ENCODE peak calls at places on chromosomes 2 and 18, in six cellular contexts. F is OCI-LY7, E is GM23338, L is IMR-90, C is GM23248, I is HCT116. P is an unnamed sample.
A peak's percentile ranks its signal among the peaks of the same experiment; 100 is the strongest.

GRCh38 chr18:7770903-7771302 is 203.8 kb downstream of the PTPRM start:
- DNase-seq in E (no peak), I (no peak), L (no peak), C (no peak), F (no peak), P (no peak)

GRCh38 chr2:88221365-88221942 is 51.3 kb downstream of the THNSL2 start:
- DNase-seq in I (no peak), F (no peak), L (no peak), E (no peak), C (no peak), P (no peak)

GRCh38 chr2:127640082-127641072 is 5.6 kb upstream of the GPR17 start:
- DNase-seq in E (peak; percentile 65), I (no peak), C (peak; percentile 31), F (peak; percentile 79), L (no peak), P (peak; percentile 92)

GRCh38 chr2:199144036-199144435 is 313.7 kb downstream of the SATB2 start:
- DNase-seq in L (no peak), C (no peak), E (no peak), F (no peak), I (no peak), P (no peak)

GRCh38 chr2:105104208-105104731 is 66.4 kb downstream of the MRPS9 start:
- DNase-seq in I (no peak), C (peak; percentile 33), L (peak; percentile 82), E (no peak), F (no peak), P (peak; percentile 56)

GRCh38 chr2:216132585-216132984 is 23.4 kb downstream of the XRCC5 start:
- DNase-seq in E (no peak), L (no peak), F (no peak), C (no peak), I (no peak), P (no peak)

GRCh38 chr18:27717816-27718215 is 459.1 kb downstream of the CDH2 start:
- DNase-seq in F (no peak), C (no peak), I (no peak), L (no peak), E (peak; percentile 71), P (no peak)

GRCh38 chr2:236919209-236919608 is 166.5 kb upstream of the COPS8 start:
- DNase-seq in L (peak; percentile 8), E (no peak), C (peak; percentile 81), I (no peak), F (no peak), P (no peak)

GRCh38 chr2:114368705-114369104 is 73.7 kb upstream of the DPP10 start:
- DNase-seq in C (no peak), E (no peak), I (no peak), L (no peak), F (peak; percentile 7), P (no peak)

GRCh38 chr2:146123714-146124113 is 1603.8 kb upstream of the ZEB2 start:
- DNase-seq in F (no peak), I (no peak), L (peak; percentile 17), E (no peak), C (peak; percentile 54), P (no peak)

GRCh38 chr18:35581555-35582309 is at the start of gene GALNT1:
- DNase-seq in F (peak; percentile 31), L (peak; percentile 4), E (peak; percentile 50), I (no peak), C (peak; percentile 57), P (peak; percentile 75)

GRCh38 chr2:206031950-206032567 is 53.9 kb downstream of the INO80D start:
- DNase-seq in I (no peak), E (no peak), C (no peak), F (no peak), L (no peak), P (no peak)

GRCh38 chr2:71792926-71793761 is 339.8 kb downstream of the DYSF start:
- DNase-seq in L (peak; percentile 38), I (no peak), F (no peak), E (no peak), C (peak; percentile 58), P (no peak)

GRCh38 chr18:22164337-22165048 is 4.9 kb upstream of the GATA6 start:
- DNase-seq in F (no peak), C (no peak), L (no peak), E (no peak), I (no peak), P (no peak)

GRCh38 chr2:142907653-142908052 is 30.2 kb downstream of the KYNU start:
- DNase-seq in E (no peak), C (no peak), I (no peak), F (no peak), L (no peak), P (no peak)

GRCh38 chr2:228847684-228848083 is 423.4 kb downstream of the PID1 start:
- DNase-seq in L (peak; percentile 32), I (no peak), E (no peak), C (no peak), F (no peak), P (no peak)

GRCh38 chr2:23801396-23801795 is 125.5 kb downstream of the ATAD2B start:
- DNase-seq in E (no peak), F (no peak), C (peak; percentile 80), I (no peak), L (peak; percentile 82), P (no peak)

GRCh38 chr2:159795781-159796667 is 2.0 kb downstream of the CD302 start:
- DNase-seq in F (no peak), L (no peak), E (no peak), C (no peak), I (no peak), P (no peak)
- H3K27ac ChIP-seq in F (no peak overlapping the region), L (no peak overlapping the region), E (no peak overlapping the region), C (no peak overlapping the region), I (no peak overlapping the region), P (no peak overlapping the region)

GRCh38 chr2:21970971-21971370 is 847.2 kb downstream of the TDRD15 start:
- DNase-seq in C (no peak), E (no peak), F (no peak), L (no peak), I (no peak), P (no peak)
- H2AFZ ChIP-seq in C (no peak overlapping the region), E (no peak overlapping the region), F (no peak overlapping the region), L (no peak overlapping the region), I (no peak overlapping the region), P (no peak overlapping the region)

DNA sequence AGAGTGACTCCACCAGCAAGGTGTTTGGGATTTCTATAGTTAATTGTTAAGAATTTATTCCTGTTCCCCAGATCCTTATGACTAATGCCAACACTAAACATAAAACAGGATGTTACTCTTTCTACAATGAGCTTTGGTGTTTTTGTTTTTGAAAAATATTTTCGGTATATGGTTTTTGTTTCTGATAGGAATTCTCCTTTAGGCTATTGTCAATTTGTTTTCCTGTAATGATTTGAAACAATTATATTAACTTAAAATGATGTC is 182.6 kb downstream of the AGAP1 start:
- DNase-seq in E (no peak), I (no peak), C (peak; percentile 15), F (no peak), L (no peak), P (no peak)
- H3K4me1 ChIP-seq in E (peaks cover 16% of the 10 kb centered on the region), I (peaks cover 19% of the 10 kb centered on the region), C (peaks cover 13% of the 10 kb centered on the region), F (no peaks in the 10 kb centered on the region), L (peaks cover 5% of the 10 kb centered on the region), P (no peaks in the 10 kb centered on the region)

DNA sequence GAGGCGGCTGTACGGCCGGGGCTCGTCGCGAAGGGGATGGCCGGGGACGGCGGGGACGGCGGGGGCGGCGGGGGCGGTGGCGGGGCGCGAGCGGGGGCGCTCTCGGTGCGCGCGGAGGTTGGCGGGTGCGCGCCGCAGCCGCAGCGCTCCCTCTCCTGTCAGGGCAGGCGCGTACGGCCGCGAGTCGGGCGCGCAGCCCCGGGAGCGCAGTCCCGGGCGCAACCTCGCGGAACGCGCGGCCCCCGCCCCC is 296 bp upstream of the GRHL1 start:
- DNase-seq in C (no peak), E (no peak), L (no peak), F (no peak), I (no peak), P (no peak)
- H3K27ac ChIP-seq in C (no peak overlapping the region), E (no peak overlapping the region), L (no peak overlapping the region), F (no peak overlapping the region), I (peak overlapping the region; percentile 35), P (no peak overlapping the region)

GRCh38 chr2:168804214-168804613 is 1.8 kb downstream of the NOSTRIN start:
- DNase-seq in L (no peak), E (no peak), C (no peak), I (no peak), F (no peak), P (no peak)
- H2AFZ ChIP-seq in L (no peak overlapping the region), E (peak overlapping the region; percentile 45), C (no peak overlapping the region), I (no peak overlapping the region), F (no peak overlapping the region), P (no peak overlapping the region)

GRCh38 chr2:222576390-222577081 is 79.4 kb downstream of the FARSB start:
- DNase-seq in F (no peak), L (peak; percentile 17), E (no peak), I (no peak), C (no peak), P (no peak)
- H3K4me1 ChIP-seq in F (peaks cover 15% of the 10 kb centered on the region), L (peaks cover 6% of the 10 kb centered on the region), E (no peaks in the 10 kb centered on the region), I (peaks cover 8% of the 10 kb centered on the region), C (peaks cover 15% of the 10 kb centered on the region), P (peaks cover 14% of the 10 kb centered on the region)

DNA sequence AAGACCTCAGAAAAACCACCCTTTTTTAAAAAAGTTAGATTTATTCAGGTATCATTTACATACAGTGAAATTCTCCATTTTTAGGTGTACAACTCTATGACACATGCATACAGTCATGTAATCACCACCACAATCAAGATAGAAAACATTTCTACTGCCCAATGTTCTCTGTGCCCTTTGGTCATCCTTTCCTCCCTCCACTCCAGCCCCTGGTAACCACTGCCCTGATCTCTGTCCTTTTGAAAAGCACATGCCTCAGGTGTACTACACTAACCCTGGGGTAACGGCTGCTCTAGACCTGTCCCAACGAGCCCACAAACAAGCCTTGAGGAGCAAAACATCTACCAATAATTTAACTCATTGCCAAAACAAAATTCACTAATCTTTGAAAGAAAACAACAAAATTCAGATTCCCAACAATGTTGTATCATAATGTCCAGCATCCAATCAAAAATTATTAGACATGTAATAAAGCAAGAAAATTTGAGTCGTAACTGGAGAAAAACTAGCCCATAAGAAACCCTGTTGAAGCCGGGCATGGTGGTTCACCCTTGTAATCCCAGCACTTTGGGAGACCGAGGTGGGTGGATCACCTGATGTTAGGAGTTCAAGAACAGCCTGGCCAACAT is 25.9 kb upstream of the KLF11 start:
- DNase-seq in F (no peak), L (no peak), E (no peak), C (no peak), I (no peak), P (no peak)
- H3K27ac ChIP-seq in F (no peak overlapping the region), L (no peak overlapping the region), E (no peak overlapping the region), C (no peak overlapping the region), I (no peak overlapping the region), P (no peak overlapping the region)

GRCh38 chr2:231127480-231127879 is 2.6 kb upstream of the HTR2B start:
- DNase-seq in C (no peak), E (no peak), F (no peak), I (no peak), L (no peak), P (no peak)

GRCh38 chr2:231125272-231125671 is 430 bp upstream of the HTR2B start:
- DNase-seq in E (no peak), F (no peak), I (no peak), L (no peak), C (no peak), P (no peak)

GRCh38 chr2:231126123-231126522 is 1.3 kb upstream of the HTR2B start:
- DNase-seq in I (no peak), F (no peak), C (no peak), L (no peak), E (no peak), P (no peak)

GRCh38 chr2:231124833-231125232 is at the start of gene HTR2B:
- DNase-seq in F (no peak), E (peak; percentile 17), C (no peak), I (no peak), L (peak; percentile 35), P (peak; percentile 52)

GRCh38 chr2:231123362-231123898 is 1.4 kb downstream of the HTR2B start:
- DNase-seq in E (peak; percentile 24), I (no peak), C (no peak), F (no peak), L (peak; percentile 28), P (no peak)
- H2AFZ ChIP-seq in E (no peak overlapping the region), I (no peak overlapping the region), C (no peak overlapping the region), F (no peak overlapping the region), L (no peak overlapping the region), P (no peak overlapping the region)

P was measured in Karpas-422.